ENCODE peak calls at places on chromosome 20, in ten cellular contexts. D is upper lobe of right lung; L is left lung; R is activated B cell treated with CpG ODN at 0.5 μM for 24 hours; F is gastrocnemius medialis; Z is GM12878; Y is mucosa of descending colon; W is heart right ventricle; I is CD8-positive, alpha-beta T cell; V is HepG2. P is an unnamed sample.

GRCh38 chr20:58634121-58634817 is 16.8 kb upstream of the STX16 start:
- ATAC-seq in V (no peak), Y (no peak), W (no peak), Z (peak; percentile 27), R (peak; percentile 67), I (peak; percentile 77), F (no peak), L (no peak), D (peak; percentile 35), P (no peak)

GRCh38 chr20:41507851-41508250 is 110.3 kb downstream of the CHD6 start:
- ATAC-seq in D (no peak), Y (peak; percentile 52), I (no peak), F (no peak), Z (no peak), W (no peak), V (no peak), R (no peak), L (no peak), P (no peak)

GRCh38 chr20:23826541-23827018 is at the start of gene CST2:
- ATAC-seq in L (peak; percentile 31), W (no peak), Y (no peak), V (no peak), R (no peak), D (no peak), I (no peak), Z (no peak), F (no peak), P (no peak)

GRCh38 chr20:4225778-4226177 is 210.4 kb upstream of the RNF24 start:
- ATAC-seq in Z (no peak), W (peak; percentile 94), I (no peak), Y (no peak), F (peak; percentile 95), L (peak; percentile 56), R (no peak), D (no peak), V (no peak), P (peak; percentile 29)

GRCh38 chr20:20663841-20664240 is 48.6 kb downstream of the RALGAPA2 start:
- ATAC-seq in W (no peak), I (no peak), Y (no peak), R (no peak), L (no peak), V (no peak), F (no peak), Z (no peak), D (no peak), P (no peak)

GRCh38 chr20:53981752-53982437 is 88.5 kb downstream of the BCAS1 start:
- ATAC-seq in F (no peak), V (no peak), Z (peak; percentile 70), D (no peak), Y (no peak), L (no peak), W (no peak), R (no peak), I (no peak), P (no peak)

GRCh38 chr20:4050581-4050980 is 35.2 kb upstream of the RNF24 start:
- ATAC-seq in D (no peak), I (no peak), L (no peak), W (peak; percentile 76), R (no peak), F (no peak), V (no peak), Y (no peak), Z (no peak), P (no peak)

GRCh38 chr20:20505554-20505953 is 137.7 kb downstream of the INSM1 start:
- ATAC-seq in Y (no peak), L (no peak), F (no peak), Z (peak; percentile 54), D (no peak), I (no peak), V (no peak), R (no peak), W (no peak), P (no peak)

GRCh38 chr20:33209789-33210188 is 7.4 kb upstream of the BPIFA3 start:
- ATAC-seq in D (peak; percentile 84), F (no peak), L (peak; percentile 89), R (no peak), V (peak; percentile 80), Z (peak; percentile 47), I (no peak), Y (peak; percentile 69), W (peak; percentile 57), P (no peak)

GRCh38 chr20:62155428-62156253 is 12.1 kb downstream of the SS18L1 start:
- ATAC-seq in Z (no peak), I (no peak), R (no peak), V (peak; percentile 40), L (no peak), Y (no peak), D (no peak), W (no peak), F (no peak), P (no peak)

GRCh38 chr20:62832951-62833391 is 16.1 kb downstream of the COL9A3 start:
- ATAC-seq in D (peak; percentile 8), V (peak; percentile 30), R (peak; percentile 41), L (peak; percentile 7), I (no peak), W (no peak), Z (peak; percentile 42), F (no peak), Y (no peak), P (peak; percentile 17)

GRCh38 chr20:51034988-51035656 is 12.2 kb upstream of the KCNG1 start:
- ATAC-seq in D (no peak), Y (no peak), Z (no peak), W (no peak), F (no peak), V (no peak), I (no peak), L (no peak), R (peak; percentile 33), P (no peak)

GRCh38 chr20:32481311-32482103 is 103.6 kb downstream of the NOL4L start:
- ATAC-seq in I (no peak), F (no peak), R (no peak), L (peak; percentile 4), D (no peak), V (no peak), Y (peak; percentile 6), W (peak; percentile 24), Z (no peak), P (peak; percentile 48)

DNA sequence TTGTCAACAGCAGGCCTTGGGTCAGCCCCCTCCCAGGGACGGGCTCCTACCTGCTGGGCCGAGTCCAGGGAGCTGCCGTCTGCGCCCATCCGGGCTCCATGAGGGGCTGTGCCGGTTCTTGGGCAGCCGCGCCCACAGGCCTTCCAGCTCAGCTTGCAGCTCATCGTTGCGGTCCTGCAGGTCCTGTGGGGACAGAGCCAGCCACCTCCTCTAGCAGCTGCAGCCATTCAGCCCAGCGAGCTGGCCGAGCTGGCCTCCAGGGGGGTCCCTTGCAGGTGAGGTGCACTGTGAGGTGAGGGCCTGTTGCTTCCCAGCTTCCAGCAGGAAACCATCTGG is 74.4 kb downstream of the GINS1 start:
- ATAC-seq in D (no peak), I (no peak), V (peak; percentile 5), L (no peak), R (no peak), Y (no peak), Z (no peak), W (no peak), F (no peak), P (no peak)
- TF ChIP-seq CTCF in D (no peak), I (no peak), V (no peak), L (no peak), R (no peak), Y (no peak), Z (no peak), W (no peak), F (no peak), P (no peak)

GRCh38 chr20:8457978-8458377 is 325.9 kb downstream of the PLCB1 start:
- ATAC-seq in L (peak; percentile 51), W (no peak), V (no peak), Z (no peak), D (peak; percentile 64), Y (no peak), I (no peak), F (no peak), R (no peak), P (no peak)

GRCh38 chr20:8449120-8449519 is 317.1 kb downstream of the PLCB1 start:
- ATAC-seq in D (no peak), V (no peak), L (no peak), W (no peak), R (no peak), F (no peak), Z (no peak), I (no peak), Y (no peak), P (no peak)

GRCh38 chr20:8454137-8454712 is 322.2 kb downstream of the PLCB1 start:
- ATAC-seq in V (peak; percentile 93), R (no peak), W (peak; percentile 19), L (peak; percentile 44), Y (no peak), I (no peak), F (no peak), D (peak; percentile 46), Z (peak; percentile 87), P (peak; percentile 64)
- TF ChIP-seq CTCF in V (peak; percentile 72), R (no peak), W (peak; percentile 49), L (no peak), Y (no peak), I (no peak), F (no peak), D (peak; percentile 16), Z (peak; percentile 52), P (peak; percentile 38)

GRCh38 chr20:42985628-42986027 is 204.1 kb downstream of the PTPRT start:
- ATAC-seq in R (no peak), F (no peak), D (no peak), Y (no peak), L (no peak), I (no peak), V (no peak), W (no peak), Z (no peak), P (no peak)
- TF ChIP-seq CTCF in R (no peak), F (no peak), D (no peak), Y (no peak), L (no peak), I (no peak), V (no peak), W (no peak), Z (no peak), P (no peak)

GRCh38 chr20:35172434-35172806 is 548 bp downstream of the PROCR start:
- ATAC-seq in F (no peak), R (no peak), D (no peak), L (no peak), Z (no peak), I (no peak), W (no peak), Y (no peak), V (no peak), P (no peak)

GRCh38 chr20:35176132-35176531 is 4.3 kb downstream of the PROCR start:
- ATAC-seq in R (no peak), V (peak; percentile 8), D (no peak), L (no peak), F (no peak), I (no peak), W (no peak), Y (no peak), Z (no peak), P (no peak)

GRCh38 chr20:35173576-35174192 is 1.8 kb downstream of the PROCR start:
- ATAC-seq in L (no peak), D (no peak), V (no peak), W (no peak), Z (no peak), I (no peak), Y (no peak), F (no peak), R (no peak), P (no peak)

GRCh38 chr20:35171753-35172433 is at the start of gene PROCR:
- ATAC-seq in F (peak; percentile 80), I (peak; percentile 68), L (peak; percentile 95), W (peak; percentile 96), D (peak; percentile 97), Y (peak; percentile 98), R (peak; percentile 37), Z (peak; percentile 70), V (peak; percentile 7), P (peak; percentile 96)

GRCh38 chr20:35174458-35175216 is 2.8 kb downstream of the PROCR start:
- ATAC-seq in R (no peak), I (no peak), D (peak; percentile 29), F (no peak), W (no peak), Y (peak; percentile 78), Z (no peak), V (peak; percentile 93), L (no peak), P (no peak)
- TF ChIP-seq CTCF in R (no peak), I (no peak), D (no peak), F (no peak), W (no peak), Y (no peak), Z (no peak), V (peak; percentile 28), L (no peak), P (no peak)

P was measured in gastroesophageal sphincter.